ENCODE peak calls at places on chromosome 6, in eight cellular contexts. R is GM23248; W is astrocyte; P is right lobe of liver; N is ovary; T is CD8-positive, alpha-beta T cell; U is MM.1S; D is body of pancreas. K is an unnamed sample. For H3K4me1, the result is how much of the 10 kb centered on the place peaks cover.

GRCh38 chr6:134466751-134467525 is 149.0 kb upstream of the SGK1 start:
- DNase-seq in R (peak), W (no peak), P (no peak), N (no peak), T (no peak), U (no peak), D (peak), K (no peak)

GRCh38 chr6:41921712-41921998 is 356 bp downstream of the BYSL start:
- DNase-seq in R (peak), W (no peak), P (no peak), N (no peak), T (no peak), U (peak), D (no peak), K (no peak)

GRCh38 chr6:43005844-43006243 is 7.9 kb downstream of the MEA1 start:
- DNase-seq in R (no peak), W (no peak), P (no peak), N (no peak), T (no peak), U (no peak), D (no peak), K (no peak)

GRCh38 chr6:33854572-33855030 is 50.8 kb upstream of the MLN start:
- DNase-seq in R (peak), W (no peak), P (no peak), N (no peak), T (no peak), U (no peak), D (no peak), K (no peak)

GRCh38 chr6:125169522-125169921 is 15.9 kb downstream of the TPD52L1 start:
- DNase-seq in R (no peak), W (no peak), P (no peak), N (no peak), T (no peak), U (no peak), D (no peak), K (no peak)

GRCh38 chr6:150503041-150503440 is 96.6 kb upstream of the PLEKHG1 start:
- DNase-seq in R (no peak), W (no peak), P (no peak), N (no peak), T (no peak), U (no peak), D (no peak), K (no peak)

GRCh38 chr6:9540534-9541126 is 874.2 kb downstream of the TFAP2A start:
- DNase-seq in R (peak), W (peak), P (no peak), N (no peak), T (no peak), U (peak), D (peak), K (no peak)

GRCh38 chr6:42049116-42049809 is 1.1 kb upstream of the TAF8 start:
- DNase-seq in R (no peak), W (no peak), P (peak), N (peak), T (no peak), U (no peak), D (no peak), K (no peak)

GRCh38 chr6:44439270-44440045 is 52.0 kb downstream of the CDC5L start:
- DNase-seq in R (peak), W (peak), P (no peak), N (no peak), T (no peak), U (no peak), D (no peak), K (no peak)

GRCh38 chr6:112189494-112189893 is 64.9 kb downstream of the LAMA4 start:
- DNase-seq in R (peak), W (peak), P (no peak), N (no peak), T (no peak), U (no peak), D (no peak), K (no peak)

GRCh38 chr6:11197175-11197535 is 35.3 kb downstream of the NEDD9 start:
- DNase-seq in R (peak), W (peak), P (no peak), N (no peak), T (no peak), U (no peak), D (no peak), K (no peak)

GRCh38 chr6:127376685-127377084 is 33.3 kb upstream of the ECHDC1 start:
- DNase-seq in R (no peak), W (no peak), P (no peak), N (no peak), T (no peak), U (no peak), D (no peak), K (no peak)

GRCh38 chr6:113428702-113429101 is 428.4 kb upstream of the MARCKS start:
- DNase-seq in R (peak), W (peak), P (no peak), N (no peak), T (no peak), U (no peak), D (no peak), K (no peak)

GRCh38 chr6:121647905-121648304 is 212.5 kb downstream of the GJA1 start:
- DNase-seq in R (peak), W (peak), P (no peak), N (no peak), T (no peak), U (no peak), D (no peak), K (no peak)

GRCh38 chr6:111631930-111632460 is 26.3 kb upstream of the TRAF3IP2 start:
- DNase-seq in R (no peak), W (no peak), P (no peak), N (no peak), T (no peak), U (no peak), D (peak), K (no peak)

DNA sequence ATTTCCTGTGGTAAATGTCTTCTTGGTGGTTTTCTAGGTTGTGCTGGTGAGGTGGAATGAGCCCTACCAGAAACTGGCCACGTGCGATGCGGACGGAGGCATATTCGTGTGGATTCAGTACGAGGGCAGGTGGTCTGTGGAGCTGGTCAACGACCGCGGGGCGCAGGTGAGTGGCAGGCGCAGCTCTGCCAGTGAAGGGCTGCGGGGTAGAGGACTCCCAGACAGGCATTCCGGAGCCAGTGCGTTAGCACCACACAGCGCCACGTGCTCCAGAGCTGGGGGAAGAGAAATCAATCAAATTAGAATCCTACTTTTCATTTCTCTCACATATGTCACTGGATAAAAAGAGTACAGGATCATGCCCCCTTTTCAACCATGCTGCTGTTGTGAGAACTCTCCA is 100.8 kb downstream of the TULP4 start:
- DNase-seq in R (no peak), W (no peak), P (no peak), N (no peak), T (no peak), U (no peak), D (no peak), K (no peak)
- H3K4me1 ChIP-seq in R (under half), W (under half), P (under half), N (under half), T (under half), U (under half), D (under half), K (under half)

GRCh38 chr6:89984926-89985743 is 90.9 kb downstream of the GJA10 start:
- DNase-seq in R (peak), W (peak), P (peak), N (no peak), T (no peak), U (no peak), D (peak), K (no peak)
- H3K27ac ChIP-seq in R (peak), W (peak), P (no peak), N (no peak), T (no peak), U (no peak), D (no peak), K (no peak)

GRCh38 chr6:144338951-144339681 is 54.0 kb downstream of the UTRN start:
- DNase-seq in R (no peak), W (no peak), P (no peak), N (no peak), T (no peak), U (no peak), D (no peak), K (no peak)

GRCh38 chr6:144338474-144338873 is 53.3 kb downstream of the UTRN start:
- DNase-seq in R (no peak), W (no peak), P (no peak), N (no peak), T (no peak), U (no peak), D (no peak), K (no peak)

GRCh38 chr6:144339859-144340452 is 54.8 kb downstream of the UTRN start:
- DNase-seq in R (no peak), W (no peak), P (no peak), N (no peak), T (no peak), U (no peak), D (no peak), K (no peak)

GRCh38 chr6:144341831-144342527 is 56.8 kb downstream of the UTRN start:
- DNase-seq in R (no peak), W (no peak), P (no peak), N (no peak), T (no peak), U (no peak), D (no peak), K (no peak)

GRCh38 chr6:144340541-144341371 is 55.6 kb downstream of the UTRN start:
- DNase-seq in R (peak), W (no peak), P (no peak), N (no peak), T (no peak), U (no peak), D (no peak), K (no peak)
- H3K4me1 ChIP-seq in R (under half), W (under half), P (under half), N (under half), T (half or more), U (under half), D (half or more), K (under half)

GRCh38 chr6:137780447-137781034 is 86.5 kb upstream of the TNFAIP3 start:
- DNase-seq in R (no peak), W (no peak), P (no peak), N (no peak), T (no peak), U (no peak), D (no peak), K (no peak)
- H3K27ac ChIP-seq in R (no peak), W (no peak), P (no peak), N (peak), T (no peak), U (no peak), D (no peak), K (peak)

GRCh38 chr6:105791569-105792318 is 294.4 kb upstream of the PRDM1 start:
- DNase-seq in R (no peak), W (no peak), P (peak), N (no peak), T (no peak), U (peak), D (no peak), K (no peak)

GRCh38 chr6:105795913-105796517 is 290.1 kb upstream of the PRDM1 start:
- DNase-seq in R (peak), W (no peak), P (no peak), N (no peak), T (no peak), U (no peak), D (no peak), K (no peak)

GRCh38 chr6:105793132-105793531 is 293.0 kb upstream of the PRDM1 start:
- DNase-seq in R (no peak), W (no peak), P (peak), N (no peak), T (no peak), U (peak), D (peak), K (no peak)

GRCh38 chr6:105794870-105795269 is 291.3 kb upstream of the PRDM1 start:
- DNase-seq in R (peak), W (no peak), P (no peak), N (no peak), T (no peak), U (no peak), D (no peak), K (no peak)

DNA sequence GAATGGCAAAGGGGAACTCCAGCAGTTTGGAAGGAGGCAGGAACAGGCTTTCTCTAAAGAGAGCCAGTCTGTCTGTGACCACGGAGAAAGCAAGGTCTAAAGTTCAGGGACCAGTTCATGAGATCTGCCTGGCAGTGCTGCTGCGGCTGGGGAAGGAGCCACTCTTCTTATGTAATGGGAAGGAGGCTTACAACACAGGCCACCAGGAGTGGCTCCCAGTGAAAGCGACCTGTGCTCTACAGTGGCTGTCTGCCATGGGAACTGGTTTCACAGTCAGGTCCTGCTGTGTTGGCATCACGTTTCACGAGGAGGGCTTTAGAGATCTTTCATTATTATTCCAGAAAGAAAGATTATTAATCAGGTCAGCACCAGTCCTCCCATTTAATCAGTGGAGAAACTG is 291.9 kb upstream of the PRDM1 start:
- DNase-seq in R (peak), W (no peak), P (peak), N (peak), T (no peak), U (no peak), D (peak), K (peak)
- H3K4me1 ChIP-seq in R (under half), W (under half), P (under half), N (under half), T (under half), U (under half), D (under half), K (under half)

DNA sequence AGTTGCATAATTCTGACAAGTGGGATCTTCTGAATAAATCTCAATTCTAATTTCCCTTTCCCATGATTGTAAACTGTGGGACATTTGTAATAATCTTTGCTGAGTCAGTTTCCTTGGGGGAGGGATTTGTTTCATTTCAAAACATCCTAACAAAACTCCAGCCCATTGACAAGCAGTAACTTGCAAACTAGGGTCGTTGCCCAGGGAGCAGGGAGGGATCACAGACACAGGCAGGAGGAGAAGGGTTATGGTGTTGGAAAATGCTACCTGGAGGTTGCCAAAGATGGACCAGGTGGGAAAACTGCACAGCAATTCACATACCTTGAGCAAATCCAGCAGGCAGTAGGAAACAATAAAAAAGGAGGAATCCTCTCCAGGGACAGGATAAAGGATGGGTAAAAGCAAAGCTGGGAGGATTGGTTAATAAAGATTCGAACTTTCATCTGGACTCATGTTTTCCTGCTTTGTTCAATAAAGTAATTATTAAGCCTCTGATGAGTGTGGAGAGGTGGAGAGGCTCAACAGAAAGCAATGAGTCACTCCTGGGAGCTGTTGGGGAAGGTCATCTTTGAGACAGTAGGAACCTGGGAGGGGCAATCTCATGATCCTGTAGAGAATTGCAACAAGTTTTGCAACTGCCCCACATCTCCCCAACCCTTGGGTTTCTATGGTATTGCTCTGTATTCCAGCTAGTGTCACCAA is 87.3 kb upstream of the AKIRIN2 start:
- DNase-seq in R (peak), W (peak), P (no peak), N (peak), T (no peak), U (no peak), D (peak), K (no peak)
- H3K27ac ChIP-seq in R (peak), W (no peak), P (peak), N (no peak), T (no peak), U (no peak), D (no peak), K (no peak)

DNA sequence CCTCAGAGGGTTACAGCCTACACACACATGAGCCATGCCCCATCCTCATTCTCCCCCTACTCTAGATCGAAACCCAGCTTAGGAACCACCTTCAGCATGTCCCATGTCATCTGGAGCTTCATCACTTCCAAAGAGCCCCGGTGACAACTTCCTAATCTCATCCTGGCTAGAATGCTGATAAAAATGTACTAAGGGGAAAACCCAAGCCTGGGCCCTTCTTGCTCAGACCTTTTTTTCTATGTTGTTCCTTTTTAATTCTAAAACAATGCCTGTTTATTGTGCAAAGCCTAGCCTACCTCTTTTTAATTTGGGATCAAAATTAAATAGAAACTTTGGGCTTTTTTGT is 44.1 kb upstream of the NT5E start:
- DNase-seq in R (no peak), W (no peak), P (no peak), N (no peak), T (no peak), U (no peak), D (no peak), K (no peak)
- H3K4me1 ChIP-seq in R (half or more), W (half or more), P (under half), N (under half), T (half or more), U (under half), D (half or more), K (under half)

K was measured in Peyer's patch.